ENCODE peak calls at places on chromosomes 11 and 22, in six cellular contexts. W, X, F, H, A and I are unnamed samples. For H3K9me2, the result is how much of the 10 kb centered on the place peaks cover.

GRCh38 chr11:23947883-23948282 is 549.0 kb upstream of the LUZP2 start:
- DNase-seq in W (no peak), X (no peak), F (no peak), H (no peak), A (no peak), I (no peak)

GRCh38 chr11:9274499-9275228 is 9.5 kb upstream of the DENND5A start:
- DNase-seq in W (no peak), X (no peak), F (no peak), H (no peak), A (peak), I (no peak)

GRCh38 chr11:13850256-13851010 is 112.1 kb upstream of the SPON1 start:
- DNase-seq in W (no peak), X (no peak), F (no peak), H (no peak), A (no peak), I (peak)

GRCh38 chr22:45029501-45029900 is 19.7 kb upstream of the PHF21B start:
- DNase-seq in W (no peak), X (no peak), F (no peak), H (no peak), A (no peak), I (no peak)

GRCh38 chr22:45444168-45444567 is 30.7 kb downstream of the RIBC2 start:
- DNase-seq in W (no peak), X (no peak), F (no peak), H (no peak), A (no peak), I (no peak)

GRCh38 chr11:126318642-126319373 is 14.9 kb downstream of the DCPS start:
- DNase-seq in W (no peak), X (no peak), F (no peak), H (no peak), A (peak), I (peak)

GRCh38 chr22:36433318-36434231 is 45.8 kb upstream of the MYH9 start:
- DNase-seq in W (no peak), X (peak), F (no peak), H (no peak), A (no peak), I (no peak)

GRCh38 chr11:134024420-134025085 is 44.3 kb upstream of the JAM3 start:
- DNase-seq in W (no peak), X (no peak), F (peak), H (no peak), A (peak), I (no peak)

GRCh38 chr11:48033918-48034341 is 53.6 kb downstream of the PTPRJ start:
- DNase-seq in W (no peak), X (no peak), F (peak), H (no peak), A (no peak), I (no peak)

GRCh38 chr11:63769044-63769718 is 606 bp upstream of the ZFTA start:
- DNase-seq in W (peak), X (peak), F (peak), H (no peak), A (peak), I (peak)

GRCh38 chr11:124474779-124475178 is 29.3 kb upstream of the OR8B8 start:
- DNase-seq in W (no peak), X (no peak), F (no peak), H (no peak), A (no peak), I (no peak)

GRCh38 chr11:126282361-126282741 is 542 bp upstream of the TIRAP start:
- DNase-seq in W (peak), X (peak), F (peak), H (no peak), A (peak), I (peak)

GRCh38 chr22:46073683-46074504 is 76.4 kb upstream of the PPARA start:
- DNase-seq in W (peak), X (no peak), F (no peak), H (no peak), A (peak), I (no peak)

GRCh38 chr11:126476256-126476970 is 120.9 kb downstream of the ST3GAL4 start:
- DNase-seq in W (no peak), X (no peak), F (no peak), H (no peak), A (no peak), I (no peak)

GRCh38 chr11:64181506-64182411 is 4.2 kb upstream of the STIP1 start:
- DNase-seq in W (peak), X (peak), F (peak), H (peak), A (peak), I (peak)

GRCh38 chr22:23767673-23768548 is at the start of gene CHCHD10:
- DNase-seq in W (peak), X (peak), F (peak), H (peak), A (peak), I (peak)

GRCh38 chr11:128496249-128496648 is 91.1 kb downstream of the ETS1 start:
- DNase-seq in W (no peak), X (no peak), F (no peak), H (no peak), A (no peak), I (no peak)

GRCh38 chr11:103370076-103370475 is 260.9 kb downstream of the DYNC2H1 start:
- DNase-seq in W (no peak), X (no peak), F (no peak), H (no peak), A (no peak), I (no peak)

GRCh38 chr11:10387209-10388083 is 67.6 kb upstream of the AMPD3 start:
- DNase-seq in W (no peak), X (no peak), F (no peak), H (no peak), A (peak), I (no peak)

GRCh38 chr11:7495997-7496545 is 10.8 kb downstream of the OLFML1 start:
- DNase-seq in W (no peak), X (no peak), F (peak), H (no peak), A (no peak), I (peak)

GRCh38 chr11:126628790-126629621 is 273.5 kb downstream of the ST3GAL4 start:
- DNase-seq in W (no peak), X (no peak), F (peak), H (no peak), A (peak), I (no peak)

GRCh38 chr11:64874841-64875240 is 3.6 kb downstream of the EHD1 start:
- DNase-seq in W (no peak), X (no peak), F (no peak), H (no peak), A (no peak), I (no peak)

GRCh38 chr11:64597671-64598101 is 6.7 kb downstream of the SLC22A12 start:
- DNase-seq in W (no peak), X (no peak), F (no peak), H (no peak), A (no peak), I (no peak)

GRCh38 chr11:68809506-68809905 is 32.2 kb downstream of the CPT1A start:
- DNase-seq in W (no peak), X (no peak), F (no peak), H (no peak), A (no peak), I (no peak)

GRCh38 chr22:49590381-49590780 is 237.3 kb downstream of the BRD1 start:
- DNase-seq in W (no peak), X (no peak), F (no peak), H (no peak), A (no peak), I (no peak)

GRCh38 chr11:119111361-119111925 is 4.3 kb downstream of the C2CD2L start:
- DNase-seq in W (no peak), X (no peak), F (peak), H (no peak), A (no peak), I (no peak)

GRCh38 chr11:44145011-44145777 is 49.7 kb downstream of the EXT2 start:
- DNase-seq in W (no peak), X (no peak), F (no peak), H (no peak), A (peak), I (no peak)

GRCh38 chr22:49324527-49325491 is 502.9 kb downstream of the BRD1 start:
- DNase-seq in W (no peak), X (no peak), F (no peak), H (no peak), A (no peak), I (no peak)

GRCh38 chr11:32136654-32137053 is 45.8 kb downstream of the RCN1 start:
- DNase-seq in W (no peak), X (no peak), F (no peak), H (no peak), A (no peak), I (no peak)

GRCh38 chr22:36701941-36702640 is 1.5 kb downstream of the CACNG2 start:
- DNase-seq in W (no peak), X (no peak), F (no peak), H (no peak), A (no peak), I (no peak)

GRCh38 chr22:40703174-40703573 is 23.9 kb downstream of the MCHR1 start:
- DNase-seq in W (no peak), X (no peak), F (peak), H (no peak), A (no peak), I (no peak)

GRCh38 chr22:48782817-48783511 is 1044.7 kb downstream of the BRD1 start:
- DNase-seq in W (no peak), X (no peak), F (peak), H (peak), A (no peak), I (peak)

GRCh38 chr11:77153276-77154185 is 25.5 kb downstream of the MYO7A start:
- DNase-seq in W (no peak), X (no peak), F (no peak), H (no peak), A (no peak), I (no peak)

GRCh38 chr11:19912206-19913118 is 199.8 kb downstream of the NAV2 start:
- DNase-seq in W (no peak), X (no peak), F (no peak), H (no peak), A (no peak), I (no peak)

GRCh38 chr11:109435121-109435742 is 13.2 kb downstream of the C11orf87 start:
- DNase-seq in W (no peak), X (no peak), F (no peak), H (no peak), A (peak), I (no peak)

GRCh38 chr11:6443269-6444003 is 2.6 kb upstream of the HPX start:
- DNase-seq in W (peak), X (peak), F (peak), H (no peak), A (peak), I (peak)

GRCh38 chr11:123061403-123062157 is at the start of gene HSPA8:
- DNase-seq in W (peak), X (peak), F (peak), H (no peak), A (peak), I (peak)

GRCh38 chr11:84398017-84398626 is 1112.0 kb upstream of the CCDC90B start:
- DNase-seq in W (no peak), X (peak), F (peak), H (no peak), A (peak), I (peak)

GRCh38 chr11:11931461-11932055 is 76.9 kb downstream of the DKK3 start:
- DNase-seq in W (peak), X (peak), F (peak), H (peak), A (peak), I (peak)

GRCh38 chr11:79438631-79439429 is 2.0 kb downstream of the TENM4 start:
- DNase-seq in W (no peak), X (peak), F (peak), H (no peak), A (peak), I (no peak)

DNA sequence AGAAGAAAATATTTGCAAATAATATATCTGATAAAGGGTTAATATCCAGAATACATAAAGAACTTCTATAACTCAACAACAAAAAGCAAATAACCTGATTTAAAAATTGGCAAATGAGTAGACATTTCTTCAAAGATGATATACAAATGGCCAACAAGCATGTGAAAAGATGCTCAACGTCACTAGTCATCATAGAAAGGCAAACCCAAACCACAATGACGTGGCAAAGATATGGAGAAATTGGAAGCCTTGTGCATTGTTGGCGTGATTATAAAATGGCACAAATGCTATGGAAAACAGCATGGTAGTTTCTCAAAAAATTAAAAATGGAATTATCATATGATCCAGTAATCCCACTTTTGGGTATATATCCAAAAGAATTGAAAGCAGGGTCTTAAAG is 466.3 kb downstream of the TBC1D22A start:
- DNase-seq in W (no peak), X (no peak), F (no peak), H (no peak), A (peak), I (no peak)
- H3K9me2 ChIP-seq in W (under half), X (under half), F (under half), H (under half), A (under half), I (under half)

GRCh38 chr11:62392944-62393628 is 25.7 kb upstream of the SCGB1A1 start:
- DNase-seq in W (peak), X (no peak), F (peak), H (peak), A (peak), I (peak)
- H2AFZ ChIP-seq in W (no peak), X (no peak), F (no peak), H (no peak), A (no peak), I (no peak)

GRCh38 chr11:111414936-111415335 is 35.9 kb upstream of the POU2AF1 start:
- DNase-seq in W (no peak), X (no peak), F (peak), H (no peak), A (no peak), I (peak)
- H3K9me2 ChIP-seq in W (under half), X (under half), F (under half), H (under half), A (under half), I (under half)

GRCh38 chr11:46361283-46362145 is 14.3 kb downstream of the DGKZ start:
- DNase-seq in W (no peak), X (no peak), F (peak), H (no peak), A (peak), I (peak)
- H2AFZ ChIP-seq in W (no peak), X (no peak), F (no peak), H (no peak), A (peak), I (peak)

DNA sequence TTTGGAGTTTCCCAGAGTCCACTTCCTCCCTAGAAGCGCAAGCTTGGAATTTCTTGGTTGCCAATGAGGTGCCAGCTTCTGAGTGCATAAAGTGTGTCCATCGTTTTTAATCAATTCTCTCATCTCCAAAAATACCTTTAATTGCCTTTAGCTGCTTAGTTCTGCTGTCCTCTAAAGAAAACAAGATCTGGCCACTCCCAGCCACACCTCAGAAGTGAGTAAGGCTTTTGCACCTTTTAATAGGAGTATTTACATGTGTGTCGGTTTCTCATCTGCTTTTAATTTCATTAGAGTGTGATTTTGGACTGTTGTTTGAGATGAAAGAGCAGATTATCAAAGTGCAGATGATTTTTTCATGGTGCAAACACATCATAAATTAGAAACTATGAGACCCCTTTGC is 20.1 kb downstream of the CD44 start:
- DNase-seq in W (no peak), X (no peak), F (no peak), H (no peak), A (no peak), I (no peak)
- H3K9me2 ChIP-seq in W (under half), X (under half), F (under half), H (under half), A (under half), I (under half)

DNA sequence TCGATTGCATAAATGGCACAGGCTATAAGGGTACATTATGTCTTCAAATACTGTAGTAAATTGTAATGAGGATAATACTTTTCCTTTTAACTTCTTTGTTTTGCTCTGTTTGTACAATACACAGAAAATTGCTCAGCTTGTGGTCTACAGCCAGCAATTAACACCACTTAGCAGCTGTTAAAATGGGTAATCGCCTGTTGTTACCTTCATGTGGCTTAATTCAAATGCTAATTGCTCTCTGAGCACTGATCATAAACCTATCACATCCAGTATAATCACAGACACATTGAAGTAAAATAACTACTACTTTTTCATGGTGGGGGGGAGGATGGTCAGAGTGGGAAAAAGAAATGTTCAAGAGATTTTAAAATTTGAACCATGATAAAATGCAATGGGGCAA is 1164.1 kb upstream of the CNTN5 start:
- DNase-seq in W (no peak), X (peak), F (no peak), H (no peak), A (no peak), I (no peak)
- H2AFZ ChIP-seq in W (no peak), X (no peak), F (no peak), H (no peak), A (no peak), I (no peak)